ENCODE peak calls at places on chromosomes 3 and 15, in ten cellular contexts. R is breast epithelium, M is PC-3, J is heart right ventricle, D is pancreas, B is body of pancreas, H is uterus, V is IMR-90, Z is cardiac muscle cell, G is neuronal stem cell. E is an unnamed sample. For H3K4me1, the result is how much of the 10 kb centered on the place peaks cover.

GRCh38 chr3:140756240-140757016 is 78.6 kb downstream of the TRIM42 start:
- DNase-seq in R (no peak), M (no peak), J (no peak), D (no peak), B (no peak), H (no peak), V (no peak), Z (no peak), G (no peak), E (no peak)

GRCh38 chr3:166205158-166205557 is 367.9 kb upstream of the BCHE start:
- DNase-seq in R (no peak), M (no peak), J (no peak), D (no peak), B (no peak), H (no peak), V (no peak), Z (no peak), G (no peak), E (no peak)

GRCh38 chr15:39828374-39828931 is 45.8 kb upstream of the FSIP1 start:
- DNase-seq in R (no peak), M (peak), J (peak), D (peak), B (peak), H (no peak), V (peak), Z (peak), G (no peak), E (peak)

GRCh38 chr3:57354768-57355167 is 62.3 kb upstream of the ASB14 start:
- DNase-seq in R (no peak), M (no peak), J (no peak), D (no peak), B (no peak), H (no peak), V (no peak), Z (no peak), G (no peak), E (no peak)

GRCh38 chr3:119223511-119223910 is 17.2 kb downstream of the B4GALT4 start:
- DNase-seq in R (no peak), M (no peak), J (no peak), D (no peak), B (no peak), H (no peak), V (no peak), Z (no peak), G (no peak), E (no peak)

GRCh38 chr3:126134219-126134975 is 46.0 kb downstream of the ALDH1L1 start:
- DNase-seq in R (peak), M (peak), J (peak), D (peak), B (peak), H (peak), V (peak), Z (peak), G (peak), E (peak)

GRCh38 chr15:90358124-90359033 is 6.3 kb downstream of the ZNF774 start:
- DNase-seq in R (no peak), M (peak), J (no peak), D (no peak), B (no peak), H (no peak), V (peak), Z (peak), G (no peak), E (peak)

GRCh38 chr3:150077581-150078247 is 107.0 kb upstream of the PFN2 start:
- DNase-seq in R (no peak), M (peak), J (no peak), D (no peak), B (no peak), H (no peak), V (peak), Z (peak), G (no peak), E (peak)

GRCh38 chr3:44066806-44067205 is 174.9 kb upstream of the TOPAZ1 start:
- DNase-seq in R (no peak), M (peak), J (no peak), D (no peak), B (no peak), H (no peak), V (no peak), Z (no peak), G (no peak), E (no peak)

GRCh38 chr3:50118237-50118636 is 29.5 kb downstream of the RBM5 start:
- DNase-seq in R (no peak), M (no peak), J (no peak), D (no peak), B (no peak), H (no peak), V (no peak), Z (no peak), G (no peak), E (no peak)

GRCh38 chr3:186823391-186823790 is 17.1 kb upstream of the RFC4 start:
- DNase-seq in R (no peak), M (no peak), J (no peak), D (no peak), B (no peak), H (no peak), V (peak), Z (peak), G (no peak), E (peak)

GRCh38 chr15:76217029-76217866 is 94.0 kb downstream of the ETFA start:
- DNase-seq in R (no peak), M (peak), J (no peak), D (no peak), B (no peak), H (no peak), V (peak), Z (peak), G (no peak), E (peak)

GRCh38 chr3:131794766-131795381 is 239.9 kb downstream of the CPNE4 start:
- DNase-seq in R (no peak), M (peak), J (no peak), D (no peak), B (peak), H (no peak), V (peak), Z (peak), G (peak), E (peak)

GRCh38 chr3:63061449-63061848 is 186.2 kb upstream of the CADPS start:
- DNase-seq in R (no peak), M (no peak), J (no peak), D (no peak), B (no peak), H (no peak), V (no peak), Z (no peak), G (no peak), E (no peak)

GRCh38 chr15:49831206-49831965 is 210.5 kb downstream of the DTWD1 start:
- DNase-seq in R (no peak), M (peak), J (peak), D (no peak), B (peak), H (peak), V (peak), Z (peak), G (no peak), E (peak)

DNA sequence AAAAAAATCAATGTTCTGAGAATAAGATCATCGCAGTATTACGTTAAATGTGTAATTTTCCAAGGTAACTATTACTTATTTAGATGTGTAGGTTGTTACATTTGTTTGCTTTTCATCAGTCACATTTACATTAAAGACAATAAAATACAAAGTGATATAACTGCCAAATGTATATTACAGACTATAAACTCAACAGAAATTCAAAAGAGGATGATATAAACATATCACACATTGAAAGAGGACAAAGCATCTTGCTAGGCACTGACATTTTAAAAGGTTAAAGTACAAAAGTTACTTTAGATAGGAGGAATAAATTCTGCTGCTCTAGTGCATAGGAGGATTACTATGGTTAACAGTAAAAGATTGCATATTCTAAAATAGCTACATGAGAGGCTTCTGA is 16.1 kb downstream of the VGLL4 start:
- DNase-seq in R (no peak), M (no peak), J (no peak), D (no peak), B (no peak), H (no peak), V (no peak), Z (no peak), G (no peak), E (no peak)
- H3K4me1 ChIP-seq in R (under half), M (under half), J (half or more), D (under half), B (under half), H (under half), V (under half), Z (under half), G (under half), E (under half)

DNA sequence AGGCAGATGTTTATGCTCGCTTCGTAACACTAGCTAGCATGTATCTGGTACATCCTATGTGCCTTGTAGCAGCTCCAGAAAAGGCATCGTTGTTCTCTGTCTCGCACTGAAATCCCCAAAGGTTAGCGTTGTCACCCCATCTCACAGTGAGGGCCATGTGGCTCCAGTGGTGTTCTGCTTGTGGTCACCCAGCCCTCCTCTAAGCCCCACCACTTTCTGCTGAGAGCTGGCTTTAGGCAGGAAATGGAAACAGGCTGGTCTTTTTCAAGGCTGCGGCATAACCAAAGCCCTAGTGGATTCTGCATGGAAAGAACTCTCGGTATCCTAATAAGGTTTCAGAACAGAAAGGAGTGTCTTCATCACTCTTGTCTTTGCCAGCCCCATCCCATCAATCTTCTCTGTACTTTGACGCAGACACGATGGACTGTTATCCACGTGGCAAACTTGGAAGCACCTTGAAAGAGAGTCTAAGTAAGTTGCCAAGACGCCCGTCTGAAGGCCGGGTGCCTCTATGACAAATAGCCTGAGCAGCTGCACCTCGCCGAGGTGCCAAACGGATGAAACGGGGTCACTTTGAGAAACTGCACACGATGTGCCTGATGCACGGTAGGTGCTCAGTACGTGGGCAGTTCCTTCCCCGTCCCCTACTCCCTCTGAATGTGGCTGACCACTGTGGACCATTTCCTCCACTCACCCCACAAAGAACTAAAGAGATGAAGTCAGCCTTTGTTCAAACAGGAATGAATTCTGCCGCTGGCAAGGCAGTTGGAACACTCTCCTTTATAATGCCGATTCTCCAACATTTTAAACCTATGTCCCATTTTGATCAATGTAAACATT is 57.8 kb upstream of the MEF2A start:
- DNase-seq in R (no peak), M (peak), J (no peak), D (no peak), B (no peak), H (peak), V (no peak), Z (peak), G (no peak), E (peak)
- H3K4me1 ChIP-seq in R (under half), M (under half), J (half or more), D (under half), B (under half), H (under half), V (under half), Z (under half), G (under half), E (under half)

GRCh38 chr3:64221564-64222257 is 3.6 kb downstream of the PRICKLE2 start:
- DNase-seq in R (no peak), M (no peak), J (no peak), D (no peak), B (no peak), H (no peak), V (no peak), Z (no peak), G (no peak), E (no peak)
- H3K4me1 ChIP-seq in R (under half), M (under half), J (half or more), D (under half), B (under half), H (under half), V (under half), Z (under half), G (under half), E (half or more)

GRCh38 chr15:67183443-67184169 is 70.9 kb downstream of the AAGAB start:
- DNase-seq in R (no peak), M (no peak), J (no peak), D (no peak), B (no peak), H (peak), V (peak), Z (no peak), G (no peak), E (peak)
- H3K4me1 ChIP-seq in R (under half), M (under half), J (half or more), D (under half), B (under half), H (under half), V (half or more), Z (under half), G (under half), E (half or more)

DNA sequence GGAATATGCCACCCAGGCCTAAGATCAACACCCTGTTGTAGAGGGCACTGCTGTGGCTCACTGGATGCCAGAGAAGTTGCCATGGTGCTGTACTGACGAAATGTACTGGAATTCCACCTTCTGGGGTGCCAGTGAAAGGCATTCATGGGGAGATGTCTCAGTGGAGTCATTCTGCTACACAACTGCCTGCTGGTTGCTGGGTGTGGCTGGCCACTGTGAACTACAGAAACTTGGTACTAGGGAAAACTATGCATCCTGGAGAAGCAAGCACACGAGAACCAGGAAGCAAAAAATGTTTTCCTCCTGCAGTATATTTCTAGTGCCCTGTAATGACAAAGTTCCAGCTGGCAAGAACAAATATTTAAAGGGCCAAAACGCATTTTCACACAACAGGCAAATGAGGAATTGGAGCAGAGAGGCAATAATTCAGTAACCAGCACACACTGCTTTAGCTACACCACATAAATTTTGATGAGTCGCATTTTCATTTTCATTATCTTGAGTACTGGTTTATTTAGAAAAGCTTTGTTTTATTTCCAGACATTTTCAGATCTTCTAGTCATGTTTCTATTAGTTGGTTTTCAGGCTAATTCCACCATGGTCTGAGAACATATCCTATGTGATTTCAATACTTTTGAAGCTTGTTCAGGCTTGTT is 18.3 kb upstream of the RFX7 start:
- DNase-seq in R (no peak), M (no peak), J (no peak), D (no peak), B (peak), H (no peak), V (no peak), Z (no peak), G (no peak), E (peak)
- H3K4me1 ChIP-seq in R (under half), M (under half), J (under half), D (under half), B (under half), H (under half), V (under half), Z (under half), G (under half), E (under half)

GRCh38 chr3:31625358-31625757 is 92.6 kb downstream of the STT3B start:
- DNase-seq in R (no peak), M (no peak), J (no peak), D (no peak), B (no peak), H (no peak), V (no peak), Z (no peak), G (no peak), E (no peak)
- H3K4me1 ChIP-seq in R (under half), M (under half), J (under half), D (under half), B (under half), H (under half), V (under half), Z (under half), G (under half), E (under half)

GRCh38 chr3:53182759-53183355 is 21.8 kb downstream of the PRKCD start:
- DNase-seq in R (no peak), M (no peak), J (no peak), D (no peak), B (no peak), H (no peak), V (no peak), Z (no peak), G (no peak), E (no peak)
- H3K4me1 ChIP-seq in R (under half), M (under half), J (under half), D (under half), B (under half), H (under half), V (under half), Z (under half), G (under half), E (under half)

GRCh38 chr3:104281713-104282112 is 1085.0 kb upstream of the ALCAM start:
- DNase-seq in R (no peak), M (no peak), J (no peak), D (no peak), B (no peak), H (no peak), V (no peak), Z (no peak), G (no peak), E (no peak)

GRCh38 chr3:104275199-104275598 is 1091.5 kb upstream of the ALCAM start:
- DNase-seq in R (no peak), M (no peak), J (no peak), D (no peak), B (no peak), H (no peak), V (no peak), Z (no peak), G (no peak), E (no peak)

DNA sequence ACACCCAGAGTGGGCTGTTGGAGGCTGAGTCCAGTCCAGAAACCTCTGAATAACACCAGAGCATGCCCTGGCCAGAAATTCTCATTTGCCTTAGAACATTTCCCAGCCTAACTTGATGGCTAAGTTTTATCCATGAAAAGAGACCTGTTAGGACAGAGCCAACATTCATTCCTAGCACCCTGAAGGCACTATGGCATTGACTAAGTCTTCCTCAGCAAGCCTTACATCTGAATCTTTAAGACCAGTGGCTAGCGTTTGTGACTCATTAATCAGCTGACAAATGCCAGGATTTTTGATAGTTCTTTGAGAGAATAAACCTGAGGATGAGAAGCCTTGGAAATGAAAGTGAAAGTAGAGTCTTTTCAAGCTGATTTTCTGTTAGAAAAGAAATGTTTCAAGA is 1087.1 kb upstream of the ALCAM start:
- DNase-seq in R (no peak), M (peak), J (no peak), D (no peak), B (no peak), H (no peak), V (peak), Z (peak), G (no peak), E (peak)
- H3K4me1 ChIP-seq in R (under half), M (under half), J (under half), D (under half), B (under half), H (under half), V (under half), Z (under half), G (under half), E (under half)

DNA sequence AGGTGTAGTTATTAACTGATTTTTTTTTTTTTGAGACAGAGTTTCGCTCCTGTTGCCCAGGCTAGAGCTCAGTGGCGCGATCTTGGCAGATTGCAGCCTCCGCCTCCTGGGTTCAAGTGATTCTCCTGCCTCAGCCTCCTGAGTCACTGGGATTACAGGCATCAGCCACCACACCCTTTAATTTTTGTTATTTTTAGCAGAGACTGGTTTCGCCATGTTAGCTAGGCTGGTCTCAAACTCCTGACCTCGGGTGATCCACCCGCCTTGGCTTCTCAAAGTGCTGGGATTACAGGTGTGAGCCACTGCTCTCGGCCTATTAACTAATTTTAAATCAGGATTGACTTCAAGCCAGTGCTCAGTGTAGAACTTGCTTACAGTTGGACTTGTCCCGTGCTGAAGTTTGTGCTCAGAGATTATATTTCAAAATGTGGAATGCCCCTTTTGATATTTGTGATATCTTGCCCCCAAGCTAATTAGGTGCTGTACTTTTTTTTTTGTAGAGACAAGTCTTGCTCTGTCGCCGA is 6.0 kb downstream of the SKIL start:
- DNase-seq in R (no peak), M (no peak), J (no peak), D (no peak), B (no peak), H (no peak), V (no peak), Z (no peak), G (no peak), E (no peak)
- H3K4me1 ChIP-seq in R (under half), M (under half), J (half or more), D (under half), B (half or more), H (under half), V (under half), Z (under half), G (under half), E (half or more)

GRCh38 chr3:25657293-25657692 is 7.4 kb downstream of the TOP2B start:
- DNase-seq in R (no peak), M (no peak), J (no peak), D (no peak), B (no peak), H (no peak), V (no peak), Z (no peak), G (no peak), E (no peak)
- H3K4me1 ChIP-seq in R (under half), M (under half), J (half or more), D (under half), B (half or more), H (under half), V (under half), Z (under half), G (under half), E (under half)

E was measured in GM23248.